ENCODE peak calls at places on chromosome 2, in four cellular contexts. H is GM23248, J is mucosa of gallbladder, S is A549. X is an unnamed sample.

GRCh38 chr2:197641666-197642065 is 33.7 kb downstream of the RFTN2 start:
- DNase-seq in H (no peak), J (no peak), S (no peak), X (no peak)

GRCh38 chr2:157627594-157628281 is 926 bp downstream of the ACVR1C start:
- DNase-seq in J (no peak), S (no peak), H (peak), X (no peak)

GRCh38 chr2:209977386-209978239 is 24.8 kb upstream of the RPE start:
- DNase-seq in H (peak), S (peak), J (no peak), X (no peak)

GRCh38 chr2:173165443-173166234 is 90.0 kb downstream of the MAP3K20 start:
- DNase-seq in J (no peak), H (no peak), S (no peak), X (no peak)

GRCh38 chr2:134466141-134466540 is 212.3 kb downstream of the MGAT5 start:
- DNase-seq in J (peak), H (peak), S (peak), X (no peak)

GRCh38 chr2:64910972-64911433 is 78.2 kb upstream of the SLC1A4 start:
- DNase-seq in H (peak), S (no peak), J (no peak), X (no peak)

GRCh38 chr2:22855761-22856184 is 529.2 kb upstream of the KLHL29 start:
- DNase-seq in J (no peak), S (no peak), H (no peak), X (no peak)

GRCh38 chr2:237269121-237269875 is 144.7 kb downstream of the COL6A3 start:
- DNase-seq in S (no peak), H (no peak), J (no peak), X (no peak)

X was measured in pulmonary artery endothelial cell.